ENCODE peak calls at places on chromosomes 12 and 14, in ten cellular contexts. One of them, this sample, is unnamed.

GRCh38 chr14:21825147-21825743 is 151.6 kb upstream of the OR4E1 start:
- DNase-seq in lung microvascular endothelial cell: peak; percentile 37
- DNase-seq in germinal center: peak; percentile 74
- DNase-seq in MCF 10A: peak; percentile 52
- DNase-seq in ELR: peak; percentile 54
- DNase-seq in naive thymus-derived CD8-positive, alpha-beta T cell: peak; percentile 39
- DNase-seq in ecto neural progenitor cell: no peak
- DNase-seq in HFF-Myc: no peak
- DNase-seq in NCI-H1417: peak; percentile 12
- DNase-seq in activated CD4-positive, alpha-beta T cell treated with anti-CD3 and anti-CD28 coated beads, Interleukin-2, amount 10 ng/mL, durations not matched to agents 7 days and 5 days: peak; percentile 65
- DNase-seq in this sample: no peak

GRCh38 chr12:6635375-6635855 is 344 bp downstream of the LPAR5 start:
- DNase-seq in lung microvascular endothelial cell: no peak
- DNase-seq in germinal center: peak; percentile 66
- DNase-seq in MCF 10A: no peak
- DNase-seq in ELR: no peak
- DNase-seq in naive thymus-derived CD8-positive, alpha-beta T cell: peak; percentile 25
- DNase-seq in ecto neural progenitor cell: no peak
- DNase-seq in HFF-Myc: no peak
- DNase-seq in NCI-H1417: no peak
- DNase-seq in activated CD4-positive, alpha-beta T cell treated with anti-CD3 and anti-CD28 coated beads, Interleukin-2, amount 10 ng/mL, durations not matched to agents 7 days and 5 days: peak; percentile 47
- DNase-seq in this sample: peak; percentile 31

GRCh38 chr12:29559194-29559593 is 61.7 kb upstream of the OVCH1 start:
- DNase-seq in lung microvascular endothelial cell: peak; percentile 42
- DNase-seq in germinal center: no peak
- DNase-seq in MCF 10A: no peak
- DNase-seq in ELR: no peak
- DNase-seq in naive thymus-derived CD8-positive, alpha-beta T cell: no peak
- DNase-seq in ecto neural progenitor cell: no peak
- DNase-seq in HFF-Myc: no peak
- DNase-seq in NCI-H1417: no peak
- DNase-seq in activated CD4-positive, alpha-beta T cell treated with anti-CD3 and anti-CD28 coated beads, Interleukin-2, amount 10 ng/mL, durations not matched to agents 7 days and 5 days: no peak
- DNase-seq in this sample: no peak

GRCh38 chr14:22512106-22512814 is 76.8 kb downstream of the DAD1 start:
- DNase-seq in lung microvascular endothelial cell: peak; percentile 17
- DNase-seq in germinal center: no peak
- DNase-seq in MCF 10A: no peak
- DNase-seq in ELR: no peak
- DNase-seq in naive thymus-derived CD8-positive, alpha-beta T cell: no peak
- DNase-seq in ecto neural progenitor cell: no peak
- DNase-seq in HFF-Myc: no peak
- DNase-seq in NCI-H1417: no peak
- DNase-seq in activated CD4-positive, alpha-beta T cell treated with anti-CD3 and anti-CD28 coated beads, Interleukin-2, amount 10 ng/mL, durations not matched to agents 7 days and 5 days: no peak
- DNase-seq in this sample: no peak

GRCh38 chr14:79077096-79077495 is 906.9 kb downstream of the NRXN3 start:
- DNase-seq in lung microvascular endothelial cell: no peak
- DNase-seq in germinal center: no peak
- DNase-seq in MCF 10A: peak; percentile 12
- DNase-seq in ELR: no peak
- DNase-seq in naive thymus-derived CD8-positive, alpha-beta T cell: no peak
- DNase-seq in ecto neural progenitor cell: no peak
- DNase-seq in HFF-Myc: no peak
- DNase-seq in NCI-H1417: peak; percentile 83
- DNase-seq in activated CD4-positive, alpha-beta T cell treated with anti-CD3 and anti-CD28 coated beads, Interleukin-2, amount 10 ng/mL, durations not matched to agents 7 days and 5 days: no peak
- DNase-seq in this sample: no peak

GRCh38 chr14:32044454-32044853 is 32.6 kb upstream of the ARHGAP5 start:
- DNase-seq in lung microvascular endothelial cell: no peak
- DNase-seq in germinal center: no peak
- DNase-seq in MCF 10A: no peak
- DNase-seq in ELR: no peak
- DNase-seq in naive thymus-derived CD8-positive, alpha-beta T cell: no peak
- DNase-seq in ecto neural progenitor cell: no peak
- DNase-seq in HFF-Myc: no peak
- DNase-seq in NCI-H1417: peak; percentile 77
- DNase-seq in activated CD4-positive, alpha-beta T cell treated with anti-CD3 and anti-CD28 coated beads, Interleukin-2, amount 10 ng/mL, durations not matched to agents 7 days and 5 days: no peak
- DNase-seq in this sample: no peak

GRCh38 chr14:105863296-105864108 is 337.1 kb downstream of the TMEM121 start:
- DNase-seq in lung microvascular endothelial cell: no peak
- DNase-seq in germinal center: no peak
- DNase-seq in MCF 10A: no peak
- DNase-seq in ELR: no peak
- DNase-seq in naive thymus-derived CD8-positive, alpha-beta T cell: no peak
- DNase-seq in ecto neural progenitor cell: peak; percentile 28
- DNase-seq in HFF-Myc: no peak
- DNase-seq in NCI-H1417: no peak
- DNase-seq in activated CD4-positive, alpha-beta T cell treated with anti-CD3 and anti-CD28 coated beads, Interleukin-2, amount 10 ng/mL, durations not matched to agents 7 days and 5 days: no peak
- DNase-seq in this sample: no peak

GRCh38 chr12:116964004-116964739 is 53.4 kb downstream of the FBXW8 start:
- DNase-seq in lung microvascular endothelial cell: no peak
- DNase-seq in germinal center: no peak
- DNase-seq in MCF 10A: no peak
- DNase-seq in ELR: no peak
- DNase-seq in naive thymus-derived CD8-positive, alpha-beta T cell: no peak
- DNase-seq in ecto neural progenitor cell: no peak
- DNase-seq in HFF-Myc: no peak
- DNase-seq in NCI-H1417: peak; percentile 47
- DNase-seq in activated CD4-positive, alpha-beta T cell treated with anti-CD3 and anti-CD28 coated beads, Interleukin-2, amount 10 ng/mL, durations not matched to agents 7 days and 5 days: no peak
- DNase-seq in this sample: no peak

GRCh38 chr12:125211464-125211863 is 146.2 kb downstream of the AACS start:
- DNase-seq in lung microvascular endothelial cell: no peak
- DNase-seq in germinal center: no peak
- DNase-seq in MCF 10A: no peak
- DNase-seq in ELR: no peak
- DNase-seq in naive thymus-derived CD8-positive, alpha-beta T cell: no peak
- DNase-seq in ecto neural progenitor cell: no peak
- DNase-seq in HFF-Myc: no peak
- DNase-seq in NCI-H1417: no peak
- DNase-seq in activated CD4-positive, alpha-beta T cell treated with anti-CD3 and anti-CD28 coated beads, Interleukin-2, amount 10 ng/mL, durations not matched to agents 7 days and 5 days: no peak
- DNase-seq in this sample: no peak

GRCh38 chr12:63103489-63104131 is 47.4 kb downstream of the AVPR1A start:
- DNase-seq in lung microvascular endothelial cell: peak; percentile 49
- DNase-seq in germinal center: peak; percentile 13
- DNase-seq in MCF 10A: peak; percentile 41
- DNase-seq in ELR: peak; percentile 42
- DNase-seq in naive thymus-derived CD8-positive, alpha-beta T cell: no peak
- DNase-seq in ecto neural progenitor cell: no peak
- DNase-seq in HFF-Myc: no peak
- DNase-seq in NCI-H1417: peak; percentile 71
- DNase-seq in activated CD4-positive, alpha-beta T cell treated with anti-CD3 and anti-CD28 coated beads, Interleukin-2, amount 10 ng/mL, durations not matched to agents 7 days and 5 days: no peak
- DNase-seq in this sample: no peak

GRCh38 chr12:51403744-51404143 is 12.5 kb upstream of the GALNT6 start:
- DNase-seq in lung microvascular endothelial cell: no peak
- DNase-seq in germinal center: no peak
- DNase-seq in MCF 10A: no peak
- DNase-seq in ELR: no peak
- DNase-seq in naive thymus-derived CD8-positive, alpha-beta T cell: no peak
- DNase-seq in ecto neural progenitor cell: no peak
- DNase-seq in HFF-Myc: no peak
- DNase-seq in NCI-H1417: no peak
- DNase-seq in activated CD4-positive, alpha-beta T cell treated with anti-CD3 and anti-CD28 coated beads, Interleukin-2, amount 10 ng/mL, durations not matched to agents 7 days and 5 days: no peak
- DNase-seq in this sample: no peak

GRCh38 chr14:91509083-91509877 is 830 bp downstream of the PPP4R3A start:
- DNase-seq in lung microvascular endothelial cell: peak; percentile 23
- DNase-seq in germinal center: peak; percentile 58
- DNase-seq in MCF 10A: peak; percentile 37
- DNase-seq in ELR: peak; percentile 39
- DNase-seq in naive thymus-derived CD8-positive, alpha-beta T cell: peak; percentile 26
- DNase-seq in ecto neural progenitor cell: peak; percentile 60
- DNase-seq in HFF-Myc: no peak
- DNase-seq in NCI-H1417: peak; percentile 75
- DNase-seq in activated CD4-positive, alpha-beta T cell treated with anti-CD3 and anti-CD28 coated beads, Interleukin-2, amount 10 ng/mL, durations not matched to agents 7 days and 5 days: peak; percentile 42
- DNase-seq in this sample: peak; percentile 2

GRCh38 chr12:16282978-16283377 is 5.5 kb upstream of the SLC15A5 start:
- DNase-seq in lung microvascular endothelial cell: no peak
- DNase-seq in germinal center: no peak
- DNase-seq in MCF 10A: no peak
- DNase-seq in ELR: no peak
- DNase-seq in naive thymus-derived CD8-positive, alpha-beta T cell: no peak
- DNase-seq in ecto neural progenitor cell: no peak
- DNase-seq in HFF-Myc: no peak
- DNase-seq in NCI-H1417: no peak
- DNase-seq in activated CD4-positive, alpha-beta T cell treated with anti-CD3 and anti-CD28 coated beads, Interleukin-2, amount 10 ng/mL, durations not matched to agents 7 days and 5 days: no peak
- DNase-seq in this sample: no peak

GRCh38 chr12:110732572-110732971 is 10.1 kb downstream of the PPP1CC start:
- DNase-seq in lung microvascular endothelial cell: no peak
- DNase-seq in germinal center: no peak
- DNase-seq in MCF 10A: no peak
- DNase-seq in ELR: no peak
- DNase-seq in naive thymus-derived CD8-positive, alpha-beta T cell: no peak
- DNase-seq in ecto neural progenitor cell: no peak
- DNase-seq in HFF-Myc: no peak
- DNase-seq in NCI-H1417: no peak
- DNase-seq in activated CD4-positive, alpha-beta T cell treated with anti-CD3 and anti-CD28 coated beads, Interleukin-2, amount 10 ng/mL, durations not matched to agents 7 days and 5 days: no peak
- DNase-seq in this sample: no peak

GRCh38 chr14:58430156-58430555 is 2.6 kb downstream of the KIAA0586 start:
- DNase-seq in lung microvascular endothelial cell: peak; percentile 27
- DNase-seq in germinal center: no peak
- DNase-seq in MCF 10A: peak; percentile 38
- DNase-seq in ELR: peak; percentile 75
- DNase-seq in naive thymus-derived CD8-positive, alpha-beta T cell: no peak
- DNase-seq in ecto neural progenitor cell: no peak
- DNase-seq in HFF-Myc: no peak
- DNase-seq in NCI-H1417: no peak
- DNase-seq in activated CD4-positive, alpha-beta T cell treated with anti-CD3 and anti-CD28 coated beads, Interleukin-2, amount 10 ng/mL, durations not matched to agents 7 days and 5 days: no peak
- DNase-seq in this sample: no peak

GRCh38 chr12:12022306-12022931 is 48.3 kb upstream of the BCL2L14 start:
- DNase-seq in lung microvascular endothelial cell: no peak
- DNase-seq in germinal center: no peak
- DNase-seq in MCF 10A: no peak
- DNase-seq in ELR: no peak
- DNase-seq in naive thymus-derived CD8-positive, alpha-beta T cell: no peak
- DNase-seq in ecto neural progenitor cell: no peak
- DNase-seq in HFF-Myc: no peak
- DNase-seq in NCI-H1417: no peak
- DNase-seq in activated CD4-positive, alpha-beta T cell treated with anti-CD3 and anti-CD28 coated beads, Interleukin-2, amount 10 ng/mL, durations not matched to agents 7 days and 5 days: no peak
- DNase-seq in this sample: no peak

GRCh38 chr12:90024261-90024660 is 315.6 kb upstream of the ATP2B1 start:
- DNase-seq in lung microvascular endothelial cell: peak; percentile 11
- DNase-seq in germinal center: no peak
- DNase-seq in MCF 10A: peak; percentile 27
- DNase-seq in ELR: peak; percentile 41
- DNase-seq in naive thymus-derived CD8-positive, alpha-beta T cell: no peak
- DNase-seq in ecto neural progenitor cell: no peak
- DNase-seq in HFF-Myc: no peak
- DNase-seq in NCI-H1417: peak; percentile 20
- DNase-seq in activated CD4-positive, alpha-beta T cell treated with anti-CD3 and anti-CD28 coated beads, Interleukin-2, amount 10 ng/mL, durations not matched to agents 7 days and 5 days: no peak
- DNase-seq in this sample: no peak

GRCh38 chr12:6016756-6017155 is 71.7 kb upstream of the ANO2 start:
- DNase-seq in lung microvascular endothelial cell: no peak
- DNase-seq in germinal center: no peak
- DNase-seq in MCF 10A: no peak
- DNase-seq in ELR: no peak
- DNase-seq in naive thymus-derived CD8-positive, alpha-beta T cell: no peak
- DNase-seq in ecto neural progenitor cell: no peak
- DNase-seq in HFF-Myc: no peak
- DNase-seq in NCI-H1417: no peak
- DNase-seq in activated CD4-positive, alpha-beta T cell treated with anti-CD3 and anti-CD28 coated beads, Interleukin-2, amount 10 ng/mL, durations not matched to agents 7 days and 5 days: no peak
- DNase-seq in this sample: no peak

GRCh38 chr12:127133675-127134335 is 1133.2 kb upstream of the TMEM132C start:
- DNase-seq in lung microvascular endothelial cell: no peak
- DNase-seq in germinal center: no peak
- DNase-seq in MCF 10A: peak; percentile 83
- DNase-seq in ELR: no peak
- DNase-seq in naive thymus-derived CD8-positive, alpha-beta T cell: no peak
- DNase-seq in ecto neural progenitor cell: no peak
- DNase-seq in HFF-Myc: no peak
- DNase-seq in NCI-H1417: no peak
- DNase-seq in activated CD4-positive, alpha-beta T cell treated with anti-CD3 and anti-CD28 coated beads, Interleukin-2, amount 10 ng/mL, durations not matched to agents 7 days and 5 days: no peak
- DNase-seq in this sample: no peak

GRCh38 chr12:101297661-101298060 is 17.8 kb downstream of the UTP20 start:
- DNase-seq in lung microvascular endothelial cell: no peak
- DNase-seq in germinal center: no peak
- DNase-seq in MCF 10A: no peak
- DNase-seq in ELR: no peak
- DNase-seq in naive thymus-derived CD8-positive, alpha-beta T cell: no peak
- DNase-seq in ecto neural progenitor cell: no peak
- DNase-seq in HFF-Myc: no peak
- DNase-seq in NCI-H1417: no peak
- DNase-seq in activated CD4-positive, alpha-beta T cell treated with anti-CD3 and anti-CD28 coated beads, Interleukin-2, amount 10 ng/mL, durations not matched to agents 7 days and 5 days: no peak
- DNase-seq in this sample: no peak

GRCh38 chr14:58151264-58151700 is 731 bp downstream of the ARMH4 start:
- DNase-seq in lung microvascular endothelial cell: no peak
- DNase-seq in germinal center: no peak
- DNase-seq in MCF 10A: no peak
- DNase-seq in ELR: no peak
- DNase-seq in naive thymus-derived CD8-positive, alpha-beta T cell: no peak
- DNase-seq in ecto neural progenitor cell: peak; percentile 64
- DNase-seq in HFF-Myc: no peak
- DNase-seq in NCI-H1417: no peak
- DNase-seq in activated CD4-positive, alpha-beta T cell treated with anti-CD3 and anti-CD28 coated beads, Interleukin-2, amount 10 ng/mL, durations not matched to agents 7 days and 5 days: peak; percentile 7
- DNase-seq in this sample: no peak

GRCh38 chr14:90903101-90903500 is 86.9 kb upstream of the TTC7B start:
- DNase-seq in lung microvascular endothelial cell: peak; percentile 70
- DNase-seq in germinal center: peak; percentile 64
- DNase-seq in MCF 10A: peak; percentile 71
- DNase-seq in ELR: peak; percentile 70
- DNase-seq in naive thymus-derived CD8-positive, alpha-beta T cell: peak; percentile 53
- DNase-seq in ecto neural progenitor cell: no peak
- DNase-seq in HFF-Myc: peak; percentile 39
- DNase-seq in NCI-H1417: peak; percentile 81
- DNase-seq in activated CD4-positive, alpha-beta T cell treated with anti-CD3 and anti-CD28 coated beads, Interleukin-2, amount 10 ng/mL, durations not matched to agents 7 days and 5 days: peak; percentile 76
- DNase-seq in this sample: peak; percentile 7

GRCh38 chr12:64088431-64089349 is 133.4 kb downstream of the KICS2 start:
- DNase-seq in lung microvascular endothelial cell: peak; percentile 97
- DNase-seq in germinal center: peak; percentile 3
- DNase-seq in MCF 10A: peak; percentile 94
- DNase-seq in ELR: peak; percentile 99
- DNase-seq in naive thymus-derived CD8-positive, alpha-beta T cell: no peak
- DNase-seq in ecto neural progenitor cell: no peak
- DNase-seq in HFF-Myc: peak; percentile 97
- DNase-seq in NCI-H1417: peak; percentile 55
- DNase-seq in activated CD4-positive, alpha-beta T cell treated with anti-CD3 and anti-CD28 coated beads, Interleukin-2, amount 10 ng/mL, durations not matched to agents 7 days and 5 days: no peak
- DNase-seq in this sample: no peak

GRCh38 chr14:91388551-91388975 is 29.1 kb downstream of the CCDC88C start:
- DNase-seq in lung microvascular endothelial cell: no peak
- DNase-seq in germinal center: no peak
- DNase-seq in MCF 10A: no peak
- DNase-seq in ELR: no peak
- DNase-seq in naive thymus-derived CD8-positive, alpha-beta T cell: no peak
- DNase-seq in ecto neural progenitor cell: no peak
- DNase-seq in HFF-Myc: no peak
- DNase-seq in NCI-H1417: no peak
- DNase-seq in activated CD4-positive, alpha-beta T cell treated with anti-CD3 and anti-CD28 coated beads, Interleukin-2, amount 10 ng/mL, durations not matched to agents 7 days and 5 days: peak; percentile 67
- DNase-seq in this sample: no peak

This sample was measured in activated CD8-positive, alpha-beta memory T cell treated with anti-CD3 and anti-CD28 coated beads for 1 hour.